ENCODE peak calls at places on chromosomes 13 and 19, in seven cellular contexts. F is IMR-90, M is neuronal stem cell, Z is H1, K is mesenchymal stem cell, R is trophoblast cell, U is H9. I is an unnamed sample.

GRCh38 chr19:18119243-18120105 is 21.9 kb downstream of the MAST3 start:
- DNase-seq in F (no peak), M (no peak), Z (no peak), K (no peak), R (no peak), U (no peak), I (no peak)

GRCh38 chr19:29191005-29191404 is 21.9 kb downstream of the UQCRFS1 start:
- DNase-seq in F (no peak), M (no peak), Z (no peak), K (no peak), R (no peak), U (no peak), I (no peak)

GRCh38 chr13:110129539-110130186 is 177.3 kb downstream of the COL4A1 start:
- DNase-seq in F (no peak), M (no peak), Z (no peak), K (no peak), R (no peak), U (no peak), I (no peak)

GRCh38 chr13:50156722-50157121 is 141.5 kb downstream of the KCNRG start:
- DNase-seq in F (no peak), M (no peak), Z (no peak), K (peak; percentile 25), R (no peak), U (no peak), I (no peak)

GRCh38 chr13:103156346-103156998 is 90.3 kb upstream of the SLC10A2 start:
- DNase-seq in F (no peak), M (no peak), Z (no peak), K (no peak), R (no peak), U (no peak), I (no peak)

GRCh38 chr13:49652691-49653305 is 24.5 kb downstream of the ARL11 start:
- DNase-seq in F (peak; percentile 10), M (peak; percentile 36), Z (no peak), K (peak; percentile 54), R (peak; percentile 61), U (peak; percentile 70), I (peak; percentile 82)

GRCh38 chr19:45638930-45639729 is at the start of gene EML2:
- DNase-seq in F (no peak), M (peak; percentile 81), Z (no peak), K (peak; percentile 38), R (peak; percentile 49), U (peak; percentile 95), I (peak; percentile 89)

GRCh38 chr13:100302391-100302790 is 213.5 kb downstream of the PCCA start:
- DNase-seq in F (no peak), M (no peak), Z (no peak), K (no peak), R (no peak), U (no peak), I (no peak)

GRCh38 chr19:16737909-16738308 is 18.3 kb downstream of the NWD1 start:
- DNase-seq in F (peak; percentile 15), M (no peak), Z (no peak), K (peak; percentile 85), R (no peak), U (no peak), I (no peak)

GRCh38 chr19:32809254-32809653 is 60.3 kb downstream of the SLC7A9 start:
- DNase-seq in F (no peak), M (no peak), Z (no peak), K (no peak), R (no peak), U (no peak), I (no peak)

GRCh38 chr13:114235697-114236096 is 1.0 kb downstream of the CDC16 start:
- DNase-seq in F (no peak), M (no peak), Z (no peak), K (peak; percentile 9), R (no peak), U (no peak), I (no peak)

GRCh38 chr19:40521276-40521675 is 54.5 kb downstream of the SPTBN4 start:
- DNase-seq in F (peak; percentile 29), M (no peak), Z (no peak), K (peak; percentile 23), R (peak; percentile 30), U (no peak), I (no peak)

GRCh38 chr13:33349314-33349995 is 63.9 kb upstream of the STARD13 start:
- DNase-seq in F (no peak), M (peak; percentile 3), Z (no peak), K (peak; percentile 77), R (no peak), U (peak; percentile 47), I (peak; percentile 43)

GRCh38 chr13:43948059-43948458 is 68.4 kb downstream of the LACC1 start:
- DNase-seq in F (no peak), M (no peak), Z (no peak), K (no peak), R (no peak), U (no peak), I (no peak)

GRCh38 chr13:23074054-23074805 is 106.5 kb upstream of the SGCG start:
- DNase-seq in F (peak; percentile 11), M (no peak), Z (no peak), K (no peak), R (no peak), U (no peak), I (no peak)

GRCh38 chr13:43058318-43058674 is 34.9 kb downstream of the DNAJC15 start:
- DNase-seq in F (peak; percentile 62), M (no peak), Z (no peak), K (peak; percentile 48), R (peak; percentile 83), U (peak; percentile 45), I (peak; percentile 83)

GRCh38 chr19:16002380-16002779 is 53.6 kb downstream of the OR10H4 start:
- DNase-seq in F (peak; percentile 20), M (no peak), Z (no peak), K (no peak), R (no peak), U (no peak), I (no peak)

GRCh38 chr13:31625115-31625514 is 114.2 kb upstream of the RXFP2 start:
- DNase-seq in F (no peak), M (no peak), Z (no peak), K (no peak), R (no peak), U (no peak), I (peak; percentile 3)

GRCh38 chr13:26037302-26037701 is 14.5 kb downstream of the SHISA2 start:
- DNase-seq in F (no peak), M (peak; percentile 39), Z (peak; percentile 69), K (no peak), R (peak; percentile 48), U (peak; percentile 85), I (peak; percentile 84)

GRCh38 chr13:79547821-79548220 is 66.9 kb downstream of the NDFIP2 start:
- DNase-seq in F (no peak), M (peak; percentile 5), Z (no peak), K (no peak), R (no peak), U (no peak), I (no peak)

GRCh38 chr13:87677334-87678234 is 6.4 kb downstream of the SLITRK5 start:
- DNase-seq in F (no peak), M (peak; percentile 53), Z (no peak), K (peak; percentile 33), R (no peak), U (peak; percentile 81), I (peak; percentile 67)

GRCh38 chr13:73171926-73172325 is 113.1 kb downstream of the KLF5 start:
- DNase-seq in F (peak; percentile 46), M (no peak), Z (no peak), K (peak; percentile 40), R (peak; percentile 60), U (peak; percentile 44), I (peak; percentile 89)

GRCh38 chr19:57302020-57302465 is 18.2 kb upstream of the ZNF543 start:
- DNase-seq in F (peak; percentile 95), M (no peak), Z (no peak), K (peak; percentile 92), R (peak; percentile 79), U (no peak), I (peak; percentile 58)

GRCh38 chr13:20465218-20465879 is 60.3 kb downstream of the CRYL1 start:
- DNase-seq in F (peak; percentile 15), M (no peak), Z (no peak), K (no peak), R (no peak), U (no peak), I (no peak)

GRCh38 chr13:105363747-105364177 is 1171.7 kb downstream of the EFNB2 start:
- DNase-seq in F (no peak), M (no peak), Z (no peak), K (no peak), R (no peak), U (no peak), I (no peak)

GRCh38 chr19:12891553-12892021 is 627 bp downstream of the GCDH start:
- DNase-seq in F (no peak), M (no peak), Z (no peak), K (no peak), R (no peak), U (no peak), I (peak; percentile 21)

GRCh38 chr19:41328818-41329220 is 18.8 kb downstream of the CCDC97 start:
- DNase-seq in F (no peak), M (no peak), Z (no peak), K (no peak), R (peak; percentile 28), U (no peak), I (no peak)

GRCh38 chr19:48614436-48615144 is at the start of gene FAM83E:
- DNase-seq in F (no peak), M (no peak), Z (no peak), K (no peak), R (peak; percentile 53), U (peak; percentile 77), I (peak; percentile 78)
- H3K9ac ChIP-seq in F (no peak within 1 kb of the TSS), M (peak within 1 kb of the TSS; percentile 72), Z (peak within 1 kb of the TSS; percentile 26), K (peak within 1 kb of the TSS; percentile 100), R (no peak within 1 kb of the TSS), U (peak within 1 kb of the TSS; percentile 5), I (peak within 1 kb of the TSS; percentile 51)

DNA sequence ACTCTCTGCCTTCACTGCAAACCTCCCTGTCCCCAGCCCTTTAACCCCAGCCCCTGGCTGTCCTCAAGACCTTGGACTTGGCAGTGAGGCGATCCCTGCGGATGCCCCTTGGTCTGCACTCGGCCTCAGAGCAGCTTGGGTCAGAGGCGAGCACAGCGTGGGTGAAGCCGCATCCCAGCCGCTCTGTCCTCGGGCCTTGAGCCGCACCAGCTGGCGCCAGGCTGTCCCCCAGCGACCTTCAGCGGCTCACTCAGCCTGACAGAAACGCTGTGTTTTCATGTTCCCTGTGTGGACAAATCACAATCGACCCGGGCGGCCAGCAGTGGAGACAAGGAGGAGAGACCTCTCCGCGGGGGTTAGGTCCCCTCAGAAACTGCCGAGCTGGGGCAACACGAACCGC is 52.0 kb downstream of the GNG7 start:
- DNase-seq in F (no peak), M (no peak), Z (no peak), K (no peak), R (no peak), U (no peak), I (no peak)
- H3K27ac ChIP-seq in F (no peak overlapping the region), M (no peak overlapping the region), Z (no peak overlapping the region), K (no peak overlapping the region), R (no peak overlapping the region), U (no peak overlapping the region), I (no peak overlapping the region)

GRCh38 chr19:53537523-53538377 is at the start of gene ZNF331:
- DNase-seq in F (peak; percentile 83), M (peak; percentile 56), Z (no peak), K (peak; percentile 83), R (peak; percentile 74), U (peak; percentile 77), I (peak; percentile 79)
- H2AK5ac ChIP-seq in F (peak within 1 kb of the TSS; percentile 24), M (peak within 1 kb of the TSS; percentile 6), Z (no peak within 1 kb of the TSS), K (no peak within 1 kb of the TSS), R (peak within 1 kb of the TSS; percentile 38), U (no peak within 1 kb of the TSS), I (no peak within 1 kb of the TSS)

DNA sequence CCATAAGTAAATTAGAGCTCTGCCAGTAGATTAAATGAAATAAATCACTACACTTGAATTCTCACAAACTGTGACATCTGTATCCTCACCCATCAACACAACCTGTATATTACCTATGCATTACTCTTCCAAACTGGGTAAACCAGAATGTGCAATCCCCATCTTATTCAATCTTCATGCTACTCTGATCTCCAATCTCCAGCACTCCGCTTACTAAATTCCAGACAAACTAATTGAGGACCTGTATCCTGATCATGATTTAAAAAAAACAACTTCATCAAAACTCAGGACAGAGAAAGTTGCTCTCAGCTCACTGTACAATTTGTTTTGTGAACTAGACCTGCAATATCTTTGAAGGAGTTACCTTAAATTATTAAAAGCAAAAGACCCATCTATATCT is 74.4 kb downstream of the FOXO1 start:
- DNase-seq in F (no peak), M (no peak), Z (no peak), K (no peak), R (peak; percentile 72), U (no peak), I (no peak)
- H3K9ac ChIP-seq in F (no peak overlapping the region), M (no peak overlapping the region), Z (no peak overlapping the region), K (no peak overlapping the region), R (no peak overlapping the region), U (no peak overlapping the region), I (no peak overlapping the region)

I was measured in mesendoderm.